ENCODE peak calls at places on chromosomes 6 and 20, in ten cellular contexts. L is T1000; Q is Caco-2; J is stimulated activated naive B cell treated with anti-CD40 and anti-IgM and Interleukin-4, amounts not matched to agents 10 μg/mL and 1 μg/mL and 100 μg/mL, for 72 hours; F is HTR-8/SVneo; X is fibroblast of the conjunctiva; E is DMS153; R is NCI-H345; V is hypothalamus; I is OCI-LY7. K is an unnamed sample.

GRCh38 chr20:4555188-4555893 is 166.4 kb upstream of the PRND start:
- DNase-seq in R (no peak), X (no peak), F (peak), V (no peak), Q (no peak), J (no peak), I (no peak), E (no peak), L (no peak), K (no peak)

GRCh38 chr20:57902478-57902877 is 192.7 kb upstream of the PMEPA1 start:
- DNase-seq in R (no peak), L (no peak), J (no peak), F (peak), I (no peak), X (no peak), Q (no peak), E (no peak), V (no peak), K (peak)

GRCh38 chr6:28606424-28607391 is 81.0 kb downstream of the GPX5 start:
- DNase-seq in F (peak), V (no peak), X (peak), E (peak), J (no peak), I (peak), L (no peak), Q (peak), R (peak), K (peak)

GRCh38 chr6:16769131-16769985 is 8.1 kb upstream of the ATXN1 start:
- DNase-seq in X (peak), E (no peak), R (no peak), Q (no peak), L (peak), J (peak), I (no peak), V (no peak), F (no peak), K (peak)

GRCh38 chr6:143621876-143622605 is 55.7 kb upstream of the PHACTR2 start:
- DNase-seq in E (no peak), X (no peak), L (no peak), V (no peak), F (no peak), I (no peak), Q (no peak), J (no peak), R (no peak), K (no peak)

GRCh38 chr6:169701218-169701952 is 444 bp downstream of the WDR27 start:
- DNase-seq in Q (peak), L (no peak), F (no peak), E (no peak), V (no peak), I (peak), R (peak), J (no peak), X (no peak), K (no peak)

GRCh38 chr6:27882624-27883023 is 29.6 kb downstream of the OR2B2 start:
- DNase-seq in X (no peak), L (no peak), I (no peak), R (no peak), F (no peak), Q (no peak), E (no peak), V (no peak), J (no peak), K (no peak)

GRCh38 chr6:56527934-56528333 is 114.8 kb downstream of the DST start:
- DNase-seq in L (no peak), J (no peak), Q (no peak), R (no peak), F (no peak), X (no peak), E (no peak), V (no peak), I (no peak), K (no peak)

GRCh38 chr20:14566505-14566904 is 229.1 kb upstream of the FLRT3 start:
- DNase-seq in F (no peak), Q (no peak), E (no peak), I (no peak), R (no peak), V (no peak), L (no peak), X (peak), J (no peak), K (no peak)

GRCh38 chr6:81793811-81794210 is 41.3 kb upstream of the TENT5A start:
- DNase-seq in J (no peak), E (no peak), V (no peak), X (peak), Q (no peak), F (no peak), R (no peak), L (no peak), I (no peak), K (no peak)

GRCh38 chr6:100311707-100312266 is 152.9 kb downstream of the SIM1 start:
- DNase-seq in Q (no peak), J (no peak), F (no peak), X (no peak), R (no peak), V (no peak), I (no peak), L (no peak), E (no peak), K (no peak)

GRCh38 chr6:30763618-30764489 is 19.5 kb upstream of the IER3 start:
- DNase-seq in I (no peak), V (no peak), F (no peak), L (no peak), R (peak), J (no peak), E (no peak), X (no peak), Q (peak), K (peak)

GRCh38 chr6:151858294-151858693 is 50.8 kb downstream of the ESR1 start:
- DNase-seq in I (no peak), R (no peak), Q (no peak), F (no peak), J (no peak), L (no peak), X (no peak), E (no peak), V (no peak), K (no peak)

GRCh38 chr6:1311400-1312192 is at the start of gene FOXQ1:
- DNase-seq in Q (peak), X (no peak), E (no peak), I (no peak), J (no peak), F (no peak), L (peak), V (no peak), R (no peak), K (no peak)

GRCh38 chr6:150685860-150686259 is 86.2 kb downstream of the PLEKHG1 start:
- DNase-seq in Q (peak), X (no peak), F (no peak), R (peak), L (no peak), E (no peak), I (peak), J (no peak), V (no peak), K (peak)

GRCh38 chr6:6397842-6398241 is 77.4 kb upstream of the F13A1 start:
- DNase-seq in V (no peak), L (no peak), R (no peak), Q (no peak), E (no peak), X (no peak), F (no peak), I (no peak), J (no peak), K (peak)

GRCh38 chr20:12053348-12053747 is 135.7 kb downstream of the BTBD3 start:
- DNase-seq in Q (no peak), X (no peak), I (peak), E (peak), J (peak), R (no peak), L (no peak), V (no peak), F (peak), K (no peak)

GRCh38 chr20:48647873-48648272 is 179.9 kb downstream of the PREX1 start:
- DNase-seq in E (no peak), V (no peak), I (no peak), Q (no peak), R (no peak), J (no peak), L (no peak), F (no peak), X (no peak), K (no peak)

GRCh38 chr20:43955244-43956191 is 40.9 kb downstream of the TOX2 start:
- DNase-seq in J (peak), E (no peak), Q (no peak), X (peak), I (no peak), V (no peak), R (no peak), L (peak), F (peak), K (peak)

GRCh38 chr6:47308674-47309325 is 905 bp downstream of the TNFRSF21 start:
- DNase-seq in Q (peak), F (peak), X (no peak), R (peak), L (no peak), V (peak), E (no peak), J (peak), I (peak), K (no peak)

GRCh38 chr20:54323227-54323734 is 115.4 kb downstream of the PFDN4 start:
- DNase-seq in L (no peak), E (no peak), I (no peak), F (no peak), R (no peak), V (no peak), X (no peak), J (no peak), Q (no peak), K (no peak)

GRCh38 chr20:14986026-14986655 is 648.7 kb upstream of the FLRT3 start:
- DNase-seq in V (no peak), R (peak), L (no peak), I (no peak), E (peak), J (no peak), X (no peak), Q (peak), F (no peak), K (no peak)

GRCh38 chr6:138410972-138411667 is 7.1 kb downstream of the HEBP2 start:
- DNase-seq in R (no peak), I (no peak), L (peak), X (peak), Q (no peak), J (no peak), F (peak), E (no peak), V (no peak), K (peak)